ENCODE peak calls at places on chromosome 13, in six cellular contexts. One of them, this sample, is unnamed.

GRCh38 chr13:76009491-76009890 is 373.4 kb downstream of the LMO7 start:
- DNase-seq in stomach: no peak
- DNase-seq in H1: no peak
- DNase-seq in tibial nerve: no peak
- DNase-seq in sigmoid colon: no peak
- DNase-seq in suprapubic skin: no peak
- DNase-seq in this sample: no peak

GRCh38 chr13:99698816-99699099 is 197.5 kb downstream of the TM9SF2 start:
- DNase-seq in tibial nerve: no peak
- DNase-seq in stomach: no peak
- DNase-seq in sigmoid colon: no peak
- DNase-seq in suprapubic skin: no peak
- DNase-seq in H1: no peak
- DNase-seq in this sample: no peak

GRCh38 chr13:107301724-107302374 is 733.9 kb upstream of the ARGLU1 start:
- DNase-seq in H1: no peak
- DNase-seq in stomach: no peak
- DNase-seq in suprapubic skin: no peak
- DNase-seq in sigmoid colon: no peak
- DNase-seq in tibial nerve: no peak
- DNase-seq in this sample: no peak

GRCh38 chr13:59120297-59120843 is 1043.4 kb downstream of the DIAPH3 start:
- DNase-seq in sigmoid colon: no peak
- DNase-seq in H1: no peak
- DNase-seq in suprapubic skin: no peak
- DNase-seq in tibial nerve: no peak
- DNase-seq in stomach: no peak
- DNase-seq in this sample: no peak

GRCh38 chr13:111326621-111326965 is 6.2 kb downstream of the TEX29 start:
- DNase-seq in H1: no peak
- DNase-seq in suprapubic skin: no peak
- DNase-seq in stomach: no peak
- DNase-seq in tibial nerve: no peak
- DNase-seq in sigmoid colon: no peak
- DNase-seq in this sample: no peak

GRCh38 chr13:27583645-27584044 is 36.7 kb downstream of the LNX2 start:
- DNase-seq in suprapubic skin: no peak
- DNase-seq in tibial nerve: no peak
- DNase-seq in H1: no peak
- DNase-seq in stomach: no peak
- DNase-seq in sigmoid colon: no peak
- DNase-seq in this sample: no peak

GRCh38 chr13:110509971-110510786 is 51.3 kb downstream of the RAB20 start:
- DNase-seq in tibial nerve: no peak
- DNase-seq in suprapubic skin: no peak
- DNase-seq in sigmoid colon: no peak
- DNase-seq in stomach: no peak
- DNase-seq in H1: no peak
- DNase-seq in this sample: peak; percentile 35

GRCh38 chr13:99045396-99045795 is 67.5 kb upstream of the DOCK9 start:
- DNase-seq in H1: no peak
- DNase-seq in tibial nerve: no peak
- DNase-seq in stomach: no peak
- DNase-seq in suprapubic skin: no peak
- DNase-seq in sigmoid colon: no peak
- DNase-seq in this sample: no peak

GRCh38 chr13:37175996-37176395 is 70.5 kb upstream of the CSNK1A1L start:
- DNase-seq in tibial nerve: no peak
- DNase-seq in H1: no peak
- DNase-seq in stomach: no peak
- DNase-seq in sigmoid colon: no peak
- DNase-seq in suprapubic skin: no peak
- DNase-seq in this sample: no peak

GRCh38 chr13:100363874-100364273 is 224.7 kb downstream of the GGACT start:
- DNase-seq in H1: no peak
- DNase-seq in sigmoid colon: no peak
- DNase-seq in tibial nerve: no peak
- DNase-seq in stomach: no peak
- DNase-seq in suprapubic skin: no peak
- DNase-seq in this sample: no peak

GRCh38 chr13:99464441-99464949 is 36.8 kb upstream of the TM9SF2 start:
- DNase-seq in sigmoid colon: no peak
- DNase-seq in H1: no peak
- DNase-seq in suprapubic skin: no peak
- DNase-seq in tibial nerve: no peak
- DNase-seq in stomach: no peak
- DNase-seq in this sample: no peak

GRCh38 chr13:20525601-20526544 is at the start of gene CRYL1:
- DNase-seq in suprapubic skin: peak; percentile 82
- DNase-seq in H1: peak; percentile 56
- DNase-seq in sigmoid colon: peak; percentile 88
- DNase-seq in tibial nerve: peak; percentile 71
- DNase-seq in stomach: peak; percentile 82
- DNase-seq in this sample: peak; percentile 62

DNA sequence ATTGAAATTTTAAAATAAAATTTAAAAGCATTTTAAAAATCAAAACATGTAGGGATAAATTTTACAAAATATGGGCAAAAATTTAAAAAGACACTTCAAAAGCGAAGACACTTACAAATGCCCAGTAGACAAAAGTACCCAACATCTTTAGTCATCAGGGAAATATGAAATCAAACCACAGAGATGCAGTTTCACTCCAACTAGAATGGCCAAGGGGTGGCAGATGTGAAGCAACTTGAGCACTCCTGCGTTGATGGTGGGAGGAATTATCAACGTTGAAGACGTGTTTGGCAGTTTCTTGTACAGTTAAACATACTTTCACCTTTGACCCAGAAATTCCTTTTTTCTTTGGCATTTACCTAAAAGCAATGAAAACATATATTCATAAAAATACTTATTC is 518.0 kb upstream of the SGCG start:
- DNase-seq in stomach: no peak
- DNase-seq in suprapubic skin: no peak
- DNase-seq in sigmoid colon: no peak
- DNase-seq in tibial nerve: no peak
- DNase-seq in H1: no peak
- DNase-seq in this sample: no peak
- H3K4me1 ChIP-seq in stomach: no peaks in the 10 kb centered on the region
- H3K4me1 ChIP-seq in suprapubic skin: no peaks in the 10 kb centered on the region
- H3K4me1 ChIP-seq in sigmoid colon: no peaks in the 10 kb centered on the region
- H3K4me1 ChIP-seq in tibial nerve: no peaks in the 10 kb centered on the region
- H3K4me1 ChIP-seq in H1: no peaks in the 10 kb centered on the region
- H3K4me1 ChIP-seq in this sample: no peaks in the 10 kb centered on the region

GRCh38 chr13:89708013-89708412 is 1639.5 kb upstream of the MIR17HG start:
- DNase-seq in tibial nerve: no peak
- DNase-seq in sigmoid colon: no peak
- DNase-seq in stomach: no peak
- DNase-seq in suprapubic skin: no peak
- DNase-seq in H1: no peak
- DNase-seq in this sample: no peak
- TF ChIP-seq EP300 in tibial nerve: no peak
- TF ChIP-seq EP300 in sigmoid colon: no peak
- TF ChIP-seq EP300 in stomach: no peak
- TF ChIP-seq EP300 in suprapubic skin: no peak
- TF ChIP-seq EP300 in H1: no peak
- TF ChIP-seq EP300 in this sample: no peak

DNA sequence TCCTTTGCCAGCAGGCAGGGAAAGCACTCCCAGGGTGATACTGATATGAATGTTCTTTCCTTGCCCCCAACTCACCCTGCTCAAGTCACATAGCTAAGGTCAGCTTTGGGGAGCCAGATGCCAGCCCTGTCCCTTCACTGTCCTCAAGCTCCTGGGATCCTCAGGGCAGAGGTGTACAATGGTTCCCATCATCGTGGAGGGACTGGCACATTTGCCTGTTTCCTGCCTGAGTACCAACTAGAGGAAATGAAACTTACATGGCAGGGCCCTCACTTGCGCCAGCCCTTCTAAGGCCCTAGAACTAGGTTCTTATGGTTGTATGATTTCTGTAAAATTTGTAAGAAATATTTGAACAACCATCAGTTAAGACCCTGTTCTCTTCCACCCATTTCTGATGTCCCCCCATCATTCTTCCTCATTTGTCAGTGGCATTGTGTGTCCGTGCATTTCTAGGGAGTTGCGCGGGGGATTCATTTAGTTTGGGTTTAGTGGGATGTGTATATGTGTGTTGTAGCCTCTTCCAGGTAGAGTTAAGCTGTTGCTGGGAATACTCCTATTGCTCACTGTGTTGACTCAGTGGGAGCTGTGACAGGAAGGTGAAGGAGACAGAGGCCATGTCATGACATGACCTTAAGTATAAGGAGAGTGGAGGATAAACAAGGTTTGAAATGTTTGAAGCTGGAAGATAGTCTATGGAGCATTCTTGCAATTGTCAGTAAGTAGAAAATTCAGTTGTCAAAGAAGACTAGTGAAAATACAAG is 41.3 kb upstream of the RCBTB2 start:
- DNase-seq in tibial nerve: no peak
- DNase-seq in H1: no peak
- DNase-seq in sigmoid colon: no peak
- DNase-seq in stomach: no peak
- DNase-seq in suprapubic skin: no peak
- DNase-seq in this sample: no peak
- H3K4me1 ChIP-seq in tibial nerve: no peaks in the 10 kb centered on the region
- H3K4me1 ChIP-seq in H1: no peaks in the 10 kb centered on the region
- H3K4me1 ChIP-seq in sigmoid colon: no peaks in the 10 kb centered on the region
- H3K4me1 ChIP-seq in stomach: peaks cover 16% of the 10 kb centered on the region
- H3K4me1 ChIP-seq in suprapubic skin: peaks cover 46% of the 10 kb centered on the region
- H3K4me1 ChIP-seq in this sample: peaks cover 7% of the 10 kb centered on the region

GRCh38 chr13:77389617-77389984 is 62.7 kb upstream of the MYCBP2 start:
- DNase-seq in H1: no peak
- DNase-seq in tibial nerve: no peak
- DNase-seq in stomach: no peak
- DNase-seq in sigmoid colon: no peak
- DNase-seq in suprapubic skin: no peak
- DNase-seq in this sample: no peak
- TF ChIP-seq EP300 in H1: no peak
- TF ChIP-seq EP300 in tibial nerve: no peak
- TF ChIP-seq EP300 in stomach: no peak
- TF ChIP-seq EP300 in sigmoid colon: no peak
- TF ChIP-seq EP300 in suprapubic skin: no peak
- TF ChIP-seq EP300 in this sample: no peak

GRCh38 chr13:40568672-40569350 is 97.6 kb downstream of the FOXO1 start:
- DNase-seq in H1: no peak
- DNase-seq in sigmoid colon: no peak
- DNase-seq in tibial nerve: no peak
- DNase-seq in suprapubic skin: no peak
- DNase-seq in stomach: no peak
- DNase-seq in this sample: no peak

GRCh38 chr13:40568246-40568645 is 98.2 kb downstream of the FOXO1 start:
- DNase-seq in suprapubic skin: no peak
- DNase-seq in stomach: no peak
- DNase-seq in H1: no peak
- DNase-seq in tibial nerve: no peak
- DNase-seq in sigmoid colon: no peak
- DNase-seq in this sample: no peak

GRCh38 chr13:40570930-40571329 is 95.5 kb downstream of the FOXO1 start:
- DNase-seq in stomach: no peak
- DNase-seq in suprapubic skin: no peak
- DNase-seq in H1: no peak
- DNase-seq in sigmoid colon: no peak
- DNase-seq in tibial nerve: no peak
- DNase-seq in this sample: no peak

GRCh38 chr13:40572961-40573360 is 93.5 kb downstream of the FOXO1 start:
- DNase-seq in suprapubic skin: no peak
- DNase-seq in sigmoid colon: no peak
- DNase-seq in tibial nerve: no peak
- DNase-seq in H1: no peak
- DNase-seq in stomach: no peak
- DNase-seq in this sample: no peak

GRCh38 chr13:40571338-40571737 is 95.1 kb downstream of the FOXO1 start:
- DNase-seq in stomach: no peak
- DNase-seq in suprapubic skin: no peak
- DNase-seq in sigmoid colon: no peak
- DNase-seq in tibial nerve: no peak
- DNase-seq in H1: no peak
- DNase-seq in this sample: no peak
- H3K4me1 ChIP-seq in stomach: peaks cover 12% of the 10 kb centered on the region
- H3K4me1 ChIP-seq in suprapubic skin: peaks cover 30% of the 10 kb centered on the region
- H3K4me1 ChIP-seq in sigmoid colon: no peaks in the 10 kb centered on the region
- H3K4me1 ChIP-seq in tibial nerve: no peaks in the 10 kb centered on the region
- H3K4me1 ChIP-seq in H1: peaks cover 24% of the 10 kb centered on the region
- H3K4me1 ChIP-seq in this sample: peaks cover 46% of the 10 kb centered on the region

GRCh38 chr13:46170687-46171086 is 11.3 kb downstream of the LCP1 start:
- DNase-seq in tibial nerve: no peak
- DNase-seq in suprapubic skin: no peak
- DNase-seq in H1: no peak
- DNase-seq in stomach: no peak
- DNase-seq in sigmoid colon: no peak
- DNase-seq in this sample: no peak
- TF ChIP-seq EP300 in tibial nerve: peak; percentile 11
- TF ChIP-seq EP300 in suprapubic skin: no peak
- TF ChIP-seq EP300 in H1: no peak
- TF ChIP-seq EP300 in stomach: no peak
- TF ChIP-seq EP300 in sigmoid colon: no peak
- TF ChIP-seq EP300 in this sample: no peak

GRCh38 chr13:40974460-40975407 is 44.4 kb downstream of the ELF1 start:
- DNase-seq in H1: no peak
- DNase-seq in suprapubic skin: no peak
- DNase-seq in tibial nerve: no peak
- DNase-seq in stomach: no peak
- DNase-seq in sigmoid colon: no peak
- DNase-seq in this sample: no peak

GRCh38 chr13:40979232-40979631 is 39.9 kb downstream of the ELF1 start:
- DNase-seq in sigmoid colon: no peak
- DNase-seq in suprapubic skin: no peak
- DNase-seq in tibial nerve: no peak
- DNase-seq in H1: no peak
- DNase-seq in stomach: no peak
- DNase-seq in this sample: no peak

GRCh38 chr13:40971321-40971720 is 47.8 kb downstream of the ELF1 start:
- DNase-seq in sigmoid colon: no peak
- DNase-seq in stomach: no peak
- DNase-seq in suprapubic skin: no peak
- DNase-seq in H1: no peak
- DNase-seq in tibial nerve: no peak
- DNase-seq in this sample: no peak

GRCh38 chr13:40973409-40973808 is 45.7 kb downstream of the ELF1 start:
- DNase-seq in sigmoid colon: no peak
- DNase-seq in stomach: no peak
- DNase-seq in tibial nerve: no peak
- DNase-seq in H1: no peak
- DNase-seq in suprapubic skin: no peak
- DNase-seq in this sample: no peak

DNA sequence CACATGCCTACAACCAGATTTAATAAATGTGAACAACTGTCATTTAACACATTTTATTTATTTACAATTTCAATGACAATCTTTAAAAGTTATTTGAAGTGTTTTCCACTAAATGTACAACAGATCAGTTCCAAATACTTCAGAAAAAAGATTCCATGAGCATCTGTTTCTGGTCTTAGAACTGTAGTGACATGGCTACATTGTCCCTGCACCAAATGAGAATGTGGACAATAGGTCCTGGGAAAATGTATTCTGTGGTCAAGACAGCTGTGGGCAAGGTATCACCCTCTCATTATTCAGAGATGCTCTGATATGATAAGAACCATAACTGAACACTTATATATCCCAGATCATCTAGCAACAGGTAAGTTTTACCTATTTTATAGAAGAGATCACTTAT is 43.7 kb downstream of the ELF1 start:
- DNase-seq in suprapubic skin: no peak
- DNase-seq in sigmoid colon: no peak
- DNase-seq in stomach: no peak
- DNase-seq in tibial nerve: no peak
- DNase-seq in H1: no peak
- DNase-seq in this sample: no peak
- H3K4me1 ChIP-seq in suprapubic skin: peaks cover 68% of the 10 kb centered on the region
- H3K4me1 ChIP-seq in sigmoid colon: no peaks in the 10 kb centered on the region
- H3K4me1 ChIP-seq in stomach: peaks cover 53% of the 10 kb centered on the region
- H3K4me1 ChIP-seq in tibial nerve: no peaks in the 10 kb centered on the region
- H3K4me1 ChIP-seq in H1: no peaks in the 10 kb centered on the region
- H3K4me1 ChIP-seq in this sample: peaks cover 7% of the 10 kb centered on the region

This sample was measured in ovary.